ENCODE peak calls at places on chromosomes 13 and 19, in ten cellular contexts. V, O, D, Z, J, C, U, T, B and M are unnamed samples.

GRCh38 chr19:19120308-19121156 is 17.7 kb downstream of the TMEM161A start:
- DNase-seq in D (peak; percentile 48), O (no peak), C (no peak), Z (no peak), B (peak; percentile 82), J (peak; percentile 5), T (no peak), V (peak; percentile 16), U (peak; percentile 81), M (no peak)

GRCh38 chr19:17553256-17553655 is 2.2 kb upstream of the COLGALT1 start:
- DNase-seq in U (peak; percentile 96), C (no peak), B (peak; percentile 99), O (no peak), T (no peak), D (no peak), Z (peak; percentile 60), J (no peak), V (no peak), M (no peak)

GRCh38 chr13:43799191-43799590 is 12.4 kb upstream of the ENOX1 start:
- DNase-seq in B (no peak), U (no peak), V (no peak), J (no peak), O (no peak), T (no peak), D (no peak), C (no peak), Z (no peak), M (no peak)

GRCh38 chr13:44300895-44301638 is 72.6 kb upstream of the SERP2 start:
- DNase-seq in C (no peak), U (peak; percentile 76), V (no peak), Z (peak; percentile 36), J (peak; percentile 82), D (no peak), T (no peak), O (no peak), B (peak; percentile 88), M (no peak)

GRCh38 chr13:31638577-31638976 is 100.7 kb upstream of the RXFP2 start:
- DNase-seq in J (no peak), O (no peak), T (no peak), B (peak; percentile 86), U (peak; percentile 37), D (no peak), V (no peak), Z (no peak), C (no peak), M (no peak)

GRCh38 chr19:12723383-12723642 is 419 bp downstream of the TNPO2 start:
- DNase-seq in V (no peak), J (no peak), D (no peak), U (peak; percentile 14), Z (no peak), O (no peak), B (no peak), C (no peak), T (no peak), M (no peak)

GRCh38 chr13:100106005-100106404 is 17.1 kb downstream of the PCCA start:
- DNase-seq in V (no peak), O (no peak), J (no peak), D (no peak), Z (no peak), U (no peak), C (no peak), B (no peak), T (no peak), M (no peak)

GRCh38 chr13:35388979-35389378 is 87.5 kb downstream of the MAB21L1 start:
- DNase-seq in C (no peak), T (no peak), O (no peak), D (no peak), Z (peak; percentile 1), J (no peak), U (peak; percentile 64), V (no peak), B (peak; percentile 62), M (no peak)

GRCh38 chr13:99671746-99672145 is 170.5 kb downstream of the TM9SF2 start:
- DNase-seq in V (no peak), Z (no peak), C (no peak), U (no peak), J (no peak), D (no peak), T (no peak), O (no peak), B (no peak), M (no peak)

GRCh38 chr19:29418106-29418684 is 107.6 kb upstream of the VSTM2B start:
- DNase-seq in C (no peak), B (no peak), D (no peak), J (no peak), V (no peak), T (no peak), O (no peak), U (no peak), Z (no peak), M (no peak)

GRCh38 chr19:41771410-41771809 is 16.1 kb downstream of the CEACAM6 start:
- DNase-seq in T (no peak), B (no peak), C (no peak), D (no peak), J (no peak), O (no peak), Z (no peak), V (no peak), U (no peak), M (no peak)

GRCh38 chr19:13983213-13983889 is 22.8 kb downstream of the RFX1 start:
- DNase-seq in V (no peak), U (no peak), D (no peak), Z (peak; percentile 94), T (peak; percentile 44), C (no peak), J (no peak), B (no peak), O (peak; percentile 29), M (peak; percentile 53)

GRCh38 chr13:67614013-67614412 is 383.9 kb upstream of the PCDH9 start:
- DNase-seq in D (no peak), O (no peak), U (no peak), J (no peak), C (no peak), B (no peak), V (no peak), T (no peak), Z (no peak), M (no peak)

GRCh38 chr19:51354742-51355148 is 11.4 kb downstream of the ETFB start:
- DNase-seq in V (no peak), B (peak; percentile 60), J (no peak), O (no peak), U (peak; percentile 13), C (no peak), D (peak; percentile 33), Z (no peak), T (peak; percentile 43), M (no peak)

GRCh38 chr19:52923782-52924593 is 760 bp upstream of the ZNF888 start:
- DNase-seq in D (no peak), J (no peak), U (peak; percentile 45), O (no peak), T (no peak), C (no peak), Z (no peak), V (no peak), B (peak; percentile 26), M (no peak)

GRCh38 chr13:111140562-111141105 is 25.5 kb downstream of the ARHGEF7 start:
- DNase-seq in J (no peak), C (no peak), B (no peak), Z (no peak), V (no peak), T (no peak), O (no peak), D (no peak), U (no peak), M (no peak)

GRCh38 chr19:33388231-33388816 is 14.8 kb downstream of the CEBPG start:
- DNase-seq in V (no peak), C (no peak), O (no peak), D (no peak), T (no peak), Z (no peak), J (no peak), U (no peak), B (no peak), M (no peak)

GRCh38 chr19:8571006-8571411 is 6.2 kb downstream of the MYO1F start:
- DNase-seq in B (peak; percentile 59), Z (no peak), O (peak; percentile 55), J (no peak), T (peak; percentile 53), V (no peak), U (peak; percentile 20), C (no peak), D (peak; percentile 32), M (peak; percentile 73)

GRCh38 chr13:57633950-57634828 is 2.6 kb downstream of the PCDH17 start:
- DNase-seq in C (no peak), T (no peak), U (no peak), D (no peak), Z (no peak), O (no peak), J (no peak), B (no peak), V (no peak), M (no peak)

GRCh38 chr13:108120332-108120731 is 95.0 kb downstream of the LIG4 start:
- DNase-seq in D (no peak), T (no peak), U (no peak), V (no peak), J (no peak), O (no peak), B (no peak), Z (peak; percentile 92), C (no peak), M (no peak)

GRCh38 chr19:43463381-43464088 is 1.9 kb downstream of the LYPD3 start:
- DNase-seq in D (peak; percentile 98), Z (peak; percentile 82), T (peak; percentile 100), B (peak; percentile 93), J (peak; percentile 91), U (peak; percentile 91), V (peak; percentile 99), O (peak; percentile 99), C (peak; percentile 67), M (peak; percentile 99)

GRCh38 chr13:72246396-72246795 is 379.4 kb upstream of the DACH1 start:
- DNase-seq in Z (no peak), U (no peak), O (no peak), J (no peak), T (no peak), C (no peak), D (no peak), V (no peak), B (no peak), M (no peak)

GRCh38 chr13:112980441-112980840 is 11.4 kb downstream of the MCF2L start:
- DNase-seq in J (no peak), V (no peak), U (no peak), D (no peak), B (no peak), Z (no peak), T (no peak), C (no peak), O (no peak), M (no peak)

GRCh38 chr13:27969073-27969865 is at the start of gene CDX2:
- DNase-seq in V (no peak), U (no peak), T (no peak), C (no peak), B (no peak), Z (no peak), O (no peak), J (no peak), D (no peak), M (no peak)

GRCh38 chr19:1967087-1967608 is 26.2 kb downstream of the CSNK1G2 start:
- DNase-seq in V (no peak), J (no peak), C (no peak), B (no peak), O (no peak), T (no peak), U (no peak), D (peak; percentile 46), Z (no peak), M (peak; percentile 44)

GRCh38 chr13:75636339-75637095 is 387 bp downstream of the LMO7 start:
- DNase-seq in C (no peak), T (peak; percentile 24), J (no peak), D (peak; percentile 62), Z (peak; percentile 31), V (peak; percentile 13), U (peak; percentile 39), B (peak; percentile 47), O (peak; percentile 33), M (peak; percentile 34)

GRCh38 chr19:33697766-33698165 is 76.0 kb downstream of the CHST8 start:
- DNase-seq in D (no peak), O (no peak), V (no peak), B (no peak), C (no peak), U (no peak), Z (no peak), T (no peak), J (no peak), M (no peak)

GRCh38 chr19:2544576-2545415 is 68.9 kb downstream of the GADD45B start:
- DNase-seq in B (no peak), D (no peak), V (no peak), T (no peak), O (no peak), C (no peak), J (no peak), U (no peak), Z (no peak), M (no peak)